ENCODE peak calls at places on chromosomes 7 and 10, in ten cellular contexts. L is upper lobe of left lung, H is tibial artery, I is brain microvascular endothelial cell, K is uterus, X is heart right ventricle, P is psoas muscle, O is GM23338, F is heart left ventricle, M is Panc1. Y is an unnamed sample. For H3K36me3, the result is how much of the 10 kb centered on the place peaks cover.

GRCh38 chr7:14195079-14195478 is 205.6 kb upstream of the ETV1 start:
- DNase-seq in L (no peak), H (no peak), I (no peak), K (no peak), X (no peak), P (no peak), O (peak), F (no peak), M (no peak), Y (no peak)

GRCh38 chr7:143480501-143480900 is 2.8 kb downstream of the TAS2R41 start:
- DNase-seq in L (no peak), H (no peak), I (no peak), K (no peak), X (no peak), P (no peak), O (no peak), F (no peak), M (no peak), Y (no peak)

GRCh38 chr7:25369794-25370193 is 141.5 kb upstream of the NPVF start:
- DNase-seq in L (no peak), H (peak), I (no peak), K (peak), X (peak), P (peak), O (no peak), F (no peak), M (no peak), Y (no peak)

GRCh38 chr7:77940647-77941046 is 142.1 kb downstream of the PHTF2 start:
- DNase-seq in L (no peak), H (no peak), I (peak), K (no peak), X (peak), P (no peak), O (peak), F (no peak), M (peak), Y (no peak)

GRCh38 chr7:50588937-50589336 is 23.7 kb upstream of the DDC start:
- DNase-seq in L (no peak), H (no peak), I (no peak), K (no peak), X (no peak), P (no peak), O (peak), F (no peak), M (no peak), Y (no peak)

GRCh38 chr10:80268266-80268665 is 21.2 kb downstream of the MAT1A start:
- DNase-seq in L (no peak), H (no peak), I (no peak), K (no peak), X (no peak), P (no peak), O (no peak), F (no peak), M (no peak), Y (no peak)

GRCh38 chr7:27157717-27158431 is 1.4 kb upstream of the HOXA7 start:
- DNase-seq in L (no peak), H (no peak), I (no peak), K (no peak), X (no peak), P (peak), O (no peak), F (no peak), M (no peak), Y (peak)

GRCh38 chr7:44541876-44542610 is 913 bp upstream of the NPC1L1 start:
- DNase-seq in L (no peak), H (no peak), I (no peak), K (no peak), X (no peak), P (no peak), O (no peak), F (no peak), M (no peak), Y (no peak)

GRCh38 chr7:130084037-130084875 is 13.9 kb downstream of the KLHDC10 start:
- DNase-seq in L (no peak), H (no peak), I (peak), K (no peak), X (no peak), P (no peak), O (peak), F (no peak), M (no peak), Y (no peak)

DNA sequence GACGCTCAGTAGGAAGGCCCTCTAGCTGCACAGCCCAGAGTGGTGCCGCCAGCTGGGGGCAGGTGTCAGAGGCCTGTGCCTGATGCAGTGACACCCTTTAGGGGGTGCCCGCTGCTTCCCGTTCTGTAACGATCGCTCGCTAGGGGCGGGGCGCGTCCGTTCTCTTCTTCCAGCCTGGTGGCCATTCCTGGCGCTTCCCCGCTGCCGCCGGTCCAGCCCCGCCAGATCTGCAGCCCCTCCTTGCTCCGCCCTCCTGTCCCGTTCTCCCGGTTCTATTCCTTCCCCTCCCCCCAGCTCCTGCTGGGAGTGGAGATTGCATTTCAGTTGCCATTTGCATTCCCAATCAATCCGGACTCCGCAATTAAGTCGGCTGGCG is 39.2 kb downstream of the AGAP3 start:
- DNase-seq in L (peak), H (no peak), I (no peak), K (no peak), X (peak), P (peak), O (peak), F (peak), M (no peak), Y (no peak)
- H3K4me3 ChIP-seq in L (peak), H (peak), I (peak), K (peak), X (peak), P (peak), O (peak), F (peak), M (no peak), Y (peak)

DNA sequence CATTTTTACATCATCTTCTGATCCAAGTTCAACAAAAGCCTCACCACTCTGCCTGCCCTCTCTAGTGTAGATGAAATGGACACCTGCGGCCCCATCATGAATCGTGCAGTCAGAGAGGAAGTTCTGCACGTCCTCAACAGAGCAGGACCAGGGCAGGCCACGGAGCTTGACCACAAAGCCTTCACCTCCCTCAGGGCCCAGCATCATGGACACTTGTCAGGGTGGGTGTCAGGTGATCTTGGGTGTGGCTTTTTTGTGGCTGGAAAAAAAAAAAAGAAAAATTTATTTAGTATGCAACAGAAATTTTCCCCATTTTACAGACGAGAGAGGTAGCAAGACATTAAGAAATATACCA is 16.2 kb downstream of the FXYD4 start:
- DNase-seq in L (no peak), H (no peak), I (no peak), K (no peak), X (no peak), P (no peak), O (no peak), F (no peak), M (no peak), Y (no peak)
- H3K36me3 ChIP-seq in L (half or more), H (half or more), I (half or more), K (under half), X (half or more), P (under half), O (half or more), F (under half), M (half or more), Y (half or more)

DNA sequence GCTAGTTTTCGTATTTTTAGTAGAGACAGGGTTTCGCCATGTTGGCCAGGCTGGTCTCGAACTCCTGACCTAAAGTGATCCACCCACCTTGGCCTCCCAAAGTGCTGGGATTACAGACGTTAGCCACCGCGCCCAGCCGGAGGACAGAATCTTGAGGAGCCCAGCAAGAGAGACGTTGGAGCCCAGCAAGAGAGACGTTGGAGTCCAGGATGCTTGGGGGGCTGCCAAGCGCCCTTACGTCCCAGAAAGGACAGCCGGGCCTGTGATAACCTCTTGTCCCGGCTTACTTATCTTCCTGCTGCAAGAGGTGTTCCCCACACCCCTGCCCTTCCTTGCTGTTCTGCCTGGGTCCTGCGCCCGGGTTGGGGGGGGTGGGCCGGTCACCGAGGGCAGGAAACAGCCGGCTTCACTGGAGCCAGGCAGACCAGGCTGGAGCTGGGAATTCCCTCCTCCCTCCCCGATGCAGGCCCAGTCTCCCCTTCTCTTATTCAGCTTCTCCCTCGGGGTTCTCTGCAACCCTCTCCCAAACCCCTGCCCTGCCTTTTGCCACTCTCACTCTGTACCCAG is 1.9 kb upstream of the EPHB4 start:
- DNase-seq in L (peak), H (no peak), I (no peak), K (peak), X (peak), P (peak), O (peak), F (peak), M (no peak), Y (no peak)
- H3K27ac ChIP-seq in L (peak), H (no peak), I (no peak), K (peak), X (peak), P (peak), O (peak), F (peak), M (peak), Y (no peak)

GRCh38 chr10:132398566-132398991 is 1.6 kb downstream of the PWWP2B start:
- DNase-seq in L (peak), H (no peak), I (no peak), K (no peak), X (no peak), P (peak), O (no peak), F (no peak), M (no peak), Y (no peak)
- H3K4me3 ChIP-seq in L (peak), H (no peak), I (no peak), K (no peak), X (no peak), P (peak), O (no peak), F (no peak), M (peak), Y (peak)